ENCODE peak calls at places on chromosome 22, in four cellular contexts. S, Y, H and C are unnamed samples.

GRCh38 chr22:35587447-35587870 is 29.7 kb downstream of the MB start:
- DNase-seq in S (no peak), Y (no peak), H (no peak), C (no peak)

GRCh38 chr22:45817705-45818104 is 146.1 kb downstream of the ATXN10 start:
- DNase-seq in S (no peak), Y (no peak), H (no peak), C (no peak)

GRCh38 chr22:39954584-39955055 is 5.6 kb upstream of the TMA7B start:
- DNase-seq in S (no peak), Y (no peak), H (peak), C (no peak)

GRCh38 chr22:19519041-19519926 is 4.9 kb downstream of the CLDN5 start:
- DNase-seq in S (no peak), Y (no peak), H (no peak), C (no peak)

GRCh38 chr22:20229916-20230775 is 38.0 kb downstream of the RTN4R start:
- DNase-seq in S (no peak), Y (no peak), H (no peak), C (no peak)

GRCh38 chr22:44436656-44437492 is 61.2 kb downstream of the RTL6 start:
- DNase-seq in S (no peak), Y (no peak), H (no peak), C (no peak)

GRCh38 chr22:47059701-47060161 is 297.3 kb downstream of the TBC1D22A start:
- DNase-seq in S (no peak), Y (no peak), H (no peak), C (no peak)

GRCh38 chr22:39765029-39765428 is 128.5 kb downstream of the ENTHD1 start:
- DNase-seq in S (no peak), Y (no peak), H (no peak), C (no peak)

GRCh38 chr22:20186183-20186870 is 35.5 kb upstream of the CCDC188 start:
- DNase-seq in S (peak), Y (peak), H (peak), C (peak)

GRCh38 chr22:20937794-20938148 is 20.6 kb downstream of the CRKL start:
- DNase-seq in S (no peak), Y (no peak), H (no peak), C (no peak)

GRCh38 chr22:19419464-19420178 is 11.9 kb downstream of the HIRA start:
- DNase-seq in S (peak), Y (no peak), H (no peak), C (no peak)

GRCh38 chr22:20552450-20552894 is 45.1 kb downstream of the MED15 start:
- DNase-seq in S (no peak), Y (no peak), H (peak), C (no peak)

GRCh38 chr22:18066181-18066859 is 11.5 kb upstream of the PEX26 start:
- DNase-seq in S (no peak), Y (no peak), H (no peak), C (no peak)

GRCh38 chr22:19429950-19430889 is 1.3 kb downstream of the HIRA start:
- DNase-seq in S (peak), Y (no peak), H (peak), C (peak)

GRCh38 chr22:46322711-46323110 is 12.8 kb upstream of the TRMU start:
- DNase-seq in S (no peak), Y (no peak), H (no peak), C (no peak)

GRCh38 chr22:46577361-46578249 is 40.2 kb upstream of the CELSR1 start:
- DNase-seq in S (peak), Y (peak), H (no peak), C (no peak)

GRCh38 chr22:49958462-49958921 is 2.1 kb upstream of the PIM3 start:
- DNase-seq in S (no peak), Y (no peak), H (no peak), C (no peak)

GRCh38 chr22:17319541-17319940 is 49.7 kb upstream of the CECR2 start:
- DNase-seq in S (no peak), Y (no peak), H (no peak), C (peak)

GRCh38 chr22:41826430-41827383 is 6.2 kb upstream of the SREBF2 start:
- DNase-seq in S (no peak), Y (no peak), H (no peak), C (no peak)

GRCh38 chr22:38455530-38456271 is 702 bp upstream of the KCNJ4 start:
- DNase-seq in S (peak), Y (peak), H (no peak), C (peak)
- TF ChIP-seq ELF4 in S (no peak), Y (peak), H (no peak), C (no peak)

DNA sequence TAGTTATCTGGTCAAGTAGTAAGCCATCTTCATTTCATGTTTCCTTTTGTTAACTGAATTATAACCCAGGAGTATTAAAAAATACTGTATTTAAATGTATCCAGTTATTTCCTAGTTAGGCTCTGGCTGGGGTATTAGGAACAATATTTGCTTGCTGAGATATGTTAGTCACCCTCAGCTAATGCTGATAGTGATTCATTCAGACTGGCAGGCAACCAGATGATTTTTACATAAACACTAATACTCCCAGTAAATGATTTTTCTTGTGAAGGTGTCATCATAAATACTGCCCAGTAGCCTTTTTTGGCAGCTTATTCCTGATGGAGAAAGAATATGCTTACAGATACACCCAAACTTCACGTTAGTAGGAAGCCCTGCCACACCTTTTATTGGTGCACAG is 8.1 kb downstream of the YWHAH start:
- DNase-seq in S (no peak), Y (no peak), H (no peak), C (no peak)
- TF ChIP-seq ELF4 in S (no peak), Y (no peak), H (no peak), C (no peak)

GRCh38 chr22:37379085-37379484 is 48.2 kb downstream of the ELFN2 start:
- DNase-seq in S (no peak), Y (no peak), H (no peak), C (no peak)

GRCh38 chr22:37383342-37383741 is 43.9 kb downstream of the ELFN2 start:
- DNase-seq in S (no peak), Y (no peak), H (no peak), C (no peak)

GRCh38 chr22:37379716-37380115 is 47.6 kb downstream of the ELFN2 start:
- DNase-seq in S (no peak), Y (no peak), H (no peak), C (no peak)

GRCh38 chr22:37378642-37379058 is 48.6 kb downstream of the ELFN2 start:
- DNase-seq in S (no peak), Y (no peak), H (no peak), C (no peak)

DNA sequence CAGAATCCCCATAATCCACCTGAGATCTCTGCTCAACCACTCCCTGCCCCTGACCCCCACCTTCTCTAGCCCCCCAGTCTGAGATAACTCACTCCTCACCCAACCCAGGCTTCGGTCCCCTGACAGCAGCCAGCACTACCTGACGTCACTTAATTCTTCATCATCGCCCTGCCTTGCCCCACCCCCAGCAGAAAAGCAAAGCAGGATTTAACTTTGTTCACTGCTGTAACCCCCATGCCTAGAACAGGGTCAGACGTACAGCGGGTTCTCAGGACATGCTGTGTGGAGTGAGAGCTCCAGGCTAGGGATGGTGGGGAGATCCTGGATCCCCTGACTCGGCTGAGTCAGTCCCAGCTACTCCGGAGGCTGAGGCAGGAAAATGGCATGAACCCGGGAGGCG is 45.8 kb downstream of the ELFN2 start:
- DNase-seq in S (no peak), Y (no peak), H (no peak), C (no peak)
- TF ChIP-seq ELF4 in S (no peak), Y (no peak), H (no peak), C (no peak)

GRCh38 chr22:23767303-23767672 is 484 bp downstream of the CHCHD10 start:
- DNase-seq in S (peak), Y (no peak), H (no peak), C (no peak)

GRCh38 chr22:23764931-23765881 is 2.4 kb downstream of the C22orf15 start:
- DNase-seq in S (no peak), Y (no peak), H (no peak), C (no peak)

GRCh38 chr22:23762866-23763578 is at the start of gene C22orf15:
- DNase-seq in S (no peak), Y (peak), H (no peak), C (no peak)

GRCh38 chr22:23760056-23760455 is 2.7 kb upstream of the C22orf15 start:
- DNase-seq in S (no peak), Y (no peak), H (no peak), C (no peak)

DNA sequence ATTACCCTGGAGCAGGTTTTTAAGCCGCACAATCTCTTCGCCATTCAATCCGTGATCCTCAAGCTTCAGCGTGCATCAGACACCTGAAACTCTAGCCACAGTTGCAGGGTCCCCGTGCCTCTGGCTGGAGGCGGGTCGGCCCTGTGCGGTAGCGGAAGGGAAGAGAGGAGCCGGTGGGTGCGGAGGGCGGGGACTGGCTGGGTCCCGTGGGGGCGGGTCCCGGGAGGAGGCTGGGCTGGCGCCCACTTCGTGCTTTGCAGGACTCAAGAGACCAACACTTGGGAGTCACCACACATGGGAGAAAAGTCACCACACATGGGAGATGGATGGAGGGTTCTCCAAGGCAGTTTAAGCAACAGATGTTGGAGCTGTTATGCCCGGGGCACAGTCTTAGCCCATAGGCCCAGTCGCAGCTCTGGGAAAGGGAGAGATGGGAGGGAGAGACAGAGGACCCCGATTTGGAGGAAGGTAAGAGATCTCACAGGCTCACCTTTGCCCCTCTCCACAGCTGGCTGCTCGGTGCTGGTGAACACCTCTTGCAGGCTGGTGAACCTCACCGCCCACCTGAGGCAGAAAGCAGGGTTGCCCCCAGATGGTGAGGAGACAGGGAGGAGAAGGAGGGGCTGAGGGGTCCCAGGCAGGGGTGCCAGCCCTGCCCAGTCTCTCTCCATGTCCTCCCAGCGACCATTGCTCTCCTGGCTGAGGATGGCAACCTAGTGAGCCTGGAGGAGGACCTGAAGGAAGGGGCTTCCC is 965 bp downstream of the C22orf15 start:
- DNase-seq in S (peak), Y (peak), H (no peak), C (no peak)
- TF ChIP-seq ELF4 in S (no peak), Y (no peak), H (no peak), C (no peak)

DNA sequence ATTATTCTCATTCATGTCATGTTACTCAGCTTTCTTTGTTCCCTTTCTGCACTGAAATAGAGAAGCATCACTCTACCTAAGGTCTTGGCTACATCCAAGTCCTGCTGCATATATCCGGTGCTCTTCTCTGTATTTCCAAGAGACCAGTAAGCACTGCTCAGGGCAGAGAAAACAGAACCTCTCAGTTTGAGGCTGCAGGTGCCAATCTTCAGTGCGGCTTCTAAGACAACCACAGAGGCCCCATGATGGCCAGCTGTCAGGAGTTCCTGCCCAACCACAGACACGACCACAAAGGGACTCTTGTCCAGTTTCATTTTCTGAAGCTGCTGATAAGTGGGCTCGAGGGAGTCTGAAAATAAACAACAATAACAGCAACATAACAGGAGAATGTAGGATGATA is 378.4 kb upstream of the PITPNB start:
- DNase-seq in S (no peak), Y (no peak), H (no peak), C (no peak)
- TF ChIP-seq ELF4 in S (no peak), Y (no peak), H (no peak), C (no peak)

DNA sequence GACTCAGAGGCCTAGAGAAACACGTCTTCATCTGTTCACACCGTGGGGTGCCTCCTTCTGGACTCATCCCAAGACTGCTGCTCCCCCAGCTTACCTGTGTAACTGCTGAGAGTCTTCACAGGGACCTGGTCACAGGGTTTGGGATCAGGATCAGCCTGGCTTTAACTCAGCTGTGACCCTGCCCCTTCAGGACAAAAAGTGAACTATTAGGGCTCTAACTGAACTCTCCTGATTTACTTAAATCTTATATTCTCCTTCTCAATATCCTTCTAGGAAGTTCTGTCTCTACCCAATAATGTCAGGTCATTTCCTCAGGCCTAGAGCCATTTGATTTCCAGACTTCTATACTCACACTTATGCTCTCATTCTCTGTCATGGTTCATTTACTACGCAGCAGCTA is 108.4 kb downstream of the ZNF280B start:
- DNase-seq in S (peak), Y (no peak), H (no peak), C (no peak)
- TF ChIP-seq ELF4 in S (no peak), Y (no peak), H (no peak), C (no peak)

GRCh38 chr22:30217698-30218565 is 28.6 kb downstream of the LIF start:
- DNase-seq in S (no peak), Y (no peak), H (no peak), C (no peak)
- TF ChIP-seq ELF4 in S (no peak), Y (no peak), H (no peak), C (no peak)

GRCh38 chr22:38758276-38758945 is 2.6 kb upstream of the SUN2 start:
- DNase-seq in S (no peak), Y (no peak), H (no peak), C (no peak)
- TF ChIP-seq ELF4 in S (no peak), Y (no peak), H (no peak), C (no peak)